ENCODE peak calls at places on chromosomes 11 and 22, in four cellular contexts. One of them, this sample, is unnamed. For H3K27me3 and H3K36me3, the result is how much of the 10 kb centered on the place peaks cover.

GRCh38 chr22:24843048-24843447 is 37.0 kb downstream of the SGSM1 start:
- DNase-seq in heart left ventricle: no peak
- DNase-seq in IMR-90: no peak
- DNase-seq in PC-3: peak
- DNase-seq in this sample: no peak

GRCh38 chr11:134560566-134561347 is 148.7 kb upstream of the B3GAT1 start:
- DNase-seq in heart left ventricle: no peak
- DNase-seq in IMR-90: no peak
- DNase-seq in PC-3: no peak
- DNase-seq in this sample: no peak

GRCh38 chr11:14259186-14259784 is 99.7 kb downstream of the RRAS2 start:
- DNase-seq in heart left ventricle: no peak
- DNase-seq in IMR-90: no peak
- DNase-seq in PC-3: no peak
- DNase-seq in this sample: no peak

GRCh38 chr22:37678372-37678771 is 2.9 kb downstream of the LGALS1 start:
- DNase-seq in heart left ventricle: no peak
- DNase-seq in IMR-90: no peak
- DNase-seq in PC-3: no peak
- DNase-seq in this sample: no peak

GRCh38 chr22:44406581-44407403 is 91.2 kb downstream of the RTL6 start:
- DNase-seq in heart left ventricle: no peak
- DNase-seq in IMR-90: peak
- DNase-seq in PC-3: no peak
- DNase-seq in this sample: no peak

GRCh38 chr11:122085264-122085663 is 30.8 kb downstream of the BLID start:
- DNase-seq in heart left ventricle: no peak
- DNase-seq in IMR-90: peak
- DNase-seq in PC-3: peak
- DNase-seq in this sample: peak

GRCh38 chr11:73652046-73652730 is 5.8 kb downstream of the PLEKHB1 start:
- DNase-seq in heart left ventricle: peak
- DNase-seq in IMR-90: no peak
- DNase-seq in PC-3: peak
- DNase-seq in this sample: no peak

GRCh38 chr11:73414977-73415492 is 38.8 kb downstream of the RELT start:
- DNase-seq in heart left ventricle: no peak
- DNase-seq in IMR-90: peak
- DNase-seq in PC-3: no peak
- DNase-seq in this sample: peak

GRCh38 chr11:44955019-44955738 is 4.5 kb upstream of the TP53I11 start:
- DNase-seq in heart left ventricle: peak
- DNase-seq in IMR-90: peak
- DNase-seq in PC-3: peak
- DNase-seq in this sample: peak

GRCh38 chr11:134050541-134051383 is 18.1 kb upstream of the JAM3 start:
- DNase-seq in heart left ventricle: peak
- DNase-seq in IMR-90: peak
- DNase-seq in PC-3: peak
- DNase-seq in this sample: peak

GRCh38 chr22:36817429-36817783 is 571 bp upstream of the PVALB start:
- DNase-seq in heart left ventricle: no peak
- DNase-seq in IMR-90: no peak
- DNase-seq in PC-3: no peak
- DNase-seq in this sample: no peak

GRCh38 chr11:57514538-57515331 is 767 bp downstream of the SLC43A1 start:
- DNase-seq in heart left ventricle: peak
- DNase-seq in IMR-90: peak
- DNase-seq in PC-3: peak
- DNase-seq in this sample: peak

GRCh38 chr22:40238425-40239344 is 61.0 kb downstream of the TNRC6B start:
- DNase-seq in heart left ventricle: peak
- DNase-seq in IMR-90: peak
- DNase-seq in PC-3: peak
- DNase-seq in this sample: peak

GRCh38 chr22:48941903-48942625 is 885.6 kb downstream of the BRD1 start:
- DNase-seq in heart left ventricle: no peak
- DNase-seq in IMR-90: no peak
- DNase-seq in PC-3: no peak
- DNase-seq in this sample: no peak

GRCh38 chr11:112174789-112175595 is at the start of gene BCO2:
- DNase-seq in heart left ventricle: peak
- DNase-seq in IMR-90: peak
- DNase-seq in PC-3: peak
- DNase-seq in this sample: peak

GRCh38 chr11:8273281-8273680 is 9.6 kb upstream of the LMO1 start:
- DNase-seq in heart left ventricle: no peak
- DNase-seq in IMR-90: peak
- DNase-seq in PC-3: peak
- DNase-seq in this sample: no peak

GRCh38 chr11:102111011-102111786 is 952 bp downstream of the YAP1 start:
- DNase-seq in heart left ventricle: peak
- DNase-seq in IMR-90: peak
- DNase-seq in PC-3: peak
- DNase-seq in this sample: peak

GRCh38 chr11:8389034-8389996 is 125.6 kb upstream of the LMO1 start:
- DNase-seq in heart left ventricle: no peak
- DNase-seq in IMR-90: no peak
- DNase-seq in PC-3: no peak
- DNase-seq in this sample: no peak

GRCh38 chr11:134266440-134266839 is 9.7 kb upstream of the GLB1L3 start:
- DNase-seq in heart left ventricle: no peak
- DNase-seq in IMR-90: no peak
- DNase-seq in PC-3: no peak
- DNase-seq in this sample: no peak

GRCh38 chr22:18997925-18998315 is 61.8 kb upstream of the PRODH start:
- DNase-seq in heart left ventricle: no peak
- DNase-seq in IMR-90: no peak
- DNase-seq in PC-3: no peak
- DNase-seq in this sample: no peak

GRCh38 chr22:37870273-37870672 is 21.1 kb downstream of the EIF3L start:
- DNase-seq in heart left ventricle: no peak
- DNase-seq in IMR-90: peak
- DNase-seq in PC-3: no peak
- DNase-seq in this sample: no peak

GRCh38 chr11:73072935-73073481 is 69.1 kb downstream of the FCHSD2 start:
- DNase-seq in heart left ventricle: no peak
- DNase-seq in IMR-90: peak
- DNase-seq in PC-3: peak
- DNase-seq in this sample: no peak

GRCh38 chr11:27703453-27703852 is 3.2 kb upstream of the BDNF start:
- DNase-seq in heart left ventricle: no peak
- DNase-seq in IMR-90: peak
- DNase-seq in PC-3: peak
- DNase-seq in this sample: no peak

GRCh38 chr22:47172771-47173534 is 410.5 kb downstream of the TBC1D22A start:
- DNase-seq in heart left ventricle: no peak
- DNase-seq in IMR-90: no peak
- DNase-seq in PC-3: no peak
- DNase-seq in this sample: no peak

GRCh38 chr11:44945639-44946038 is 5.0 kb downstream of the TP53I11 start:
- DNase-seq in heart left ventricle: peak
- DNase-seq in IMR-90: no peak
- DNase-seq in PC-3: no peak
- DNase-seq in this sample: no peak

GRCh38 chr22:37079668-37080171 is 28.2 kb downstream of the KCTD17 start:
- DNase-seq in heart left ventricle: no peak
- DNase-seq in IMR-90: peak
- DNase-seq in PC-3: no peak
- DNase-seq in this sample: no peak

GRCh38 chr22:47328550-47329243 is 566.2 kb downstream of the TBC1D22A start:
- DNase-seq in heart left ventricle: peak
- DNase-seq in IMR-90: peak
- DNase-seq in PC-3: peak
- DNase-seq in this sample: peak

GRCh38 chr11:75635009-75635909 is 33.6 kb downstream of the MAP6 start:
- DNase-seq in heart left ventricle: peak
- DNase-seq in IMR-90: peak
- DNase-seq in PC-3: no peak
- DNase-seq in this sample: peak

GRCh38 chr11:86143429-86144030 is 74.6 kb upstream of the PICALM start:
- DNase-seq in heart left ventricle: no peak
- DNase-seq in IMR-90: no peak
- DNase-seq in PC-3: no peak
- DNase-seq in this sample: no peak

GRCh38 chr11:128407962-128408361 is 179.4 kb downstream of the ETS1 start:
- DNase-seq in heart left ventricle: no peak
- DNase-seq in IMR-90: peak
- DNase-seq in PC-3: peak
- DNase-seq in this sample: peak

GRCh38 chr22:43151251-43152000 is at the start of gene TSPO:
- DNase-seq in heart left ventricle: peak
- DNase-seq in IMR-90: peak
- DNase-seq in PC-3: peak
- DNase-seq in this sample: peak

GRCh38 chr22:47059701-47060161 is 297.3 kb downstream of the TBC1D22A start:
- DNase-seq in heart left ventricle: peak
- DNase-seq in IMR-90: no peak
- DNase-seq in PC-3: no peak
- DNase-seq in this sample: no peak

GRCh38 chr11:35390737-35391682 is 28.3 kb downstream of the SLC1A2 start:
- DNase-seq in heart left ventricle: no peak
- DNase-seq in IMR-90: peak
- DNase-seq in PC-3: peak
- DNase-seq in this sample: peak

GRCh38 chr11:15945726-15946125 is 410.6 kb downstream of the SOX6 start:
- DNase-seq in heart left ventricle: no peak
- DNase-seq in IMR-90: no peak
- DNase-seq in PC-3: no peak
- DNase-seq in this sample: no peak

GRCh38 chr11:121112498-121113455 is 11.7 kb downstream of the TECTA start:
- DNase-seq in heart left ventricle: peak
- DNase-seq in IMR-90: peak
- DNase-seq in PC-3: peak
- DNase-seq in this sample: peak

GRCh38 chr11:85483861-85484260 is 143.3 kb downstream of the DLG2 start:
- DNase-seq in heart left ventricle: no peak
- DNase-seq in IMR-90: peak
- DNase-seq in PC-3: no peak
- DNase-seq in this sample: no peak

GRCh38 chr11:72932132-72932570 is 117.9 kb downstream of the ATG16L2 start:
- DNase-seq in heart left ventricle: no peak
- DNase-seq in IMR-90: peak
- DNase-seq in PC-3: peak
- DNase-seq in this sample: no peak

GRCh38 chr11:125072210-125072960 is 9.3 kb downstream of the SLC37A2 start:
- DNase-seq in heart left ventricle: no peak
- DNase-seq in IMR-90: no peak
- DNase-seq in PC-3: no peak
- DNase-seq in this sample: no peak

GRCh38 chr22:35612903-35613302 is 4.2 kb downstream of the MB start:
- DNase-seq in heart left ventricle: peak
- DNase-seq in IMR-90: no peak
- DNase-seq in PC-3: no peak
- DNase-seq in this sample: no peak

DNA sequence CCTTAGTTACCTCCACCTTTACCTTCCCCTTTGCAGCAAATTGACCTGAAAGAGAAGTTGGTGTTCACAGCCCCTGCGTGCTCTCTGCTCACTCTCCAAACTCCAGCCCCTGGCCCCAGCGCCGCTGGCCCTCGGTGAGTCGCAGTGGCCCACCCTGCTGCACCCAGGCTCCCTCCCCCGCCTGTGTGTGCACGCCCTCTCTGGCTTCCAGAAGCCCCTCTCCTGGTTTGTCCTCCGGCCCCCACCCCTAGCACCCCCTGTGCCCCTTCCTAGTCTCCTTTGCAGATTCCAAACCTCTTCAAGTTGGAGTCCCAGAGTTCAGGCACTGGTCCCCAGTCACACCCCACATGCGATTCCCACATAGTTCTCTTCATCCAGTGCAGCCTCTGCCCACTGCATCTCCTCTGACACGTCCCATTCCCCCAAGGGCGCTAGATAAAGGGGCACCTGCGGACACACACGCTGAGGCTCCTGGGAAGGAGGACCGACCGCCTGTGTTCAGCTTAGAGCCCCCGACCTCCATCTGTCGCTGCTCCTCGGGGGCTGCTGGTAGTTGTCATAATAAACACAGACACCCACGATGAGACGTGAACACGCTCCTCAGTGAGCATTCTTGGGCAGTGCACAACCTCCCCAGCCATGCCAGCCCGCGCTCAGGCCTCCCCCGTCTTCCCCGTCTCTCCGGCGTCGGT is 1.5 kb upstream of the PHRF1 start:
- DNase-seq in heart left ventricle: no peak
- DNase-seq in IMR-90: no peak
- DNase-seq in PC-3: no peak
- DNase-seq in this sample: no peak
- H3K4me3 ChIP-seq in heart left ventricle: peak
- H3K4me3 ChIP-seq in IMR-90: peak
- H3K4me3 ChIP-seq in PC-3: peak
- H3K4me3 ChIP-seq in this sample: peak

DNA sequence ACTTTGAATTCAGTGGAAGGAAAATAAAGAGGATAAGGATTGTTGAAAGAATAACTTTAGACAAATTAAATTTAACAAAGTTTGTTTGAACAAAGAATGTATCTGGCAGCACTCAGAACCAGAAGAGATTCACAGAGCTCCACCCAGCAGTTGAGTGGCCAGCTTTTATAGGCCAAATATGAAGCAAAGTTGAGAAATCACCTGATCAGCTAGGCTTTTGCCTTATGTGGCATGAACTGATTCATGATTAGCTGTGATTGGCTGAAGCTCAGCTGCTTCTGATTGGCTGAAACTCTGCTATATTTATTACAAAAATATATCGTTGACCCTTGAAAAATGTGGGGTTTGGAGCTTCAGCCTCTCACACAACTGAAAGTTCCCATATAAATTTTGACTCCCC is 62.6 kb downstream of the PIWIL4 start:
- DNase-seq in heart left ventricle: no peak
- DNase-seq in IMR-90: no peak
- DNase-seq in PC-3: peak
- DNase-seq in this sample: no peak
- H3K27me3 ChIP-seq in heart left ventricle: under half
- H3K27me3 ChIP-seq in IMR-90: under half
- H3K27me3 ChIP-seq in PC-3: under half
- H3K27me3 ChIP-seq in this sample: under half

GRCh38 chr11:118503216-118503615 is 24.1 kb upstream of the TTC36 start:
- DNase-seq in heart left ventricle: no peak
- DNase-seq in IMR-90: no peak
- DNase-seq in PC-3: no peak
- DNase-seq in this sample: no peak
- H3K36me3 ChIP-seq in heart left ventricle: half or more
- H3K36me3 ChIP-seq in IMR-90: half or more
- H3K36me3 ChIP-seq in PC-3: half or more
- H3K36me3 ChIP-seq in this sample: half or more

GRCh38 chr11:11148598-11148997 is 204.5 kb downstream of the CSNK2A3 start:
- DNase-seq in heart left ventricle: no peak
- DNase-seq in IMR-90: no peak
- DNase-seq in PC-3: no peak
- DNase-seq in this sample: no peak

GRCh38 chr11:11148104-11148509 is 204.9 kb downstream of the CSNK2A3 start:
- DNase-seq in heart left ventricle: peak
- DNase-seq in IMR-90: peak
- DNase-seq in PC-3: peak
- DNase-seq in this sample: peak

GRCh38 chr11:11152877-11153276 is 200.2 kb downstream of the CSNK2A3 start:
- DNase-seq in heart left ventricle: no peak
- DNase-seq in IMR-90: no peak
- DNase-seq in PC-3: no peak
- DNase-seq in this sample: no peak

GRCh38 chr11:11146830-11147229 is 206.2 kb downstream of the CSNK2A3 start:
- DNase-seq in heart left ventricle: peak
- DNase-seq in IMR-90: no peak
- DNase-seq in PC-3: no peak
- DNase-seq in this sample: no peak

GRCh38 chr11:11149671-11150459 is 203.2 kb downstream of the CSNK2A3 start:
- DNase-seq in heart left ventricle: no peak
- DNase-seq in IMR-90: no peak
- DNase-seq in PC-3: no peak
- DNase-seq in this sample: no peak
- H3K4me3 ChIP-seq in heart left ventricle: no peak
- H3K4me3 ChIP-seq in IMR-90: no peak
- H3K4me3 ChIP-seq in PC-3: no peak
- H3K4me3 ChIP-seq in this sample: no peak